ENCODE peak calls at places on chromosomes 16 and 17, in five cellular contexts. One of them, this sample, is unnamed.

GRCh38 chr17:73663614-73664013 is 19.4 kb upstream of the SDK2 start:
- DNase-seq in tibial artery: no peak
- DNase-seq in thoracic aorta: no peak
- DNase-seq in keratinocyte: no peak
- DNase-seq in tibial nerve: no peak
- DNase-seq in this sample: no peak

GRCh38 chr17:41957058-41957868 is 9.3 kb upstream of the CNP start:
- DNase-seq in tibial nerve: no peak
- DNase-seq in keratinocyte: no peak
- DNase-seq in thoracic aorta: no peak
- DNase-seq in tibial artery: no peak
- DNase-seq in this sample: no peak

GRCh38 chr16:25317732-25318316 is 60.2 kb upstream of the ZKSCAN2 start:
- DNase-seq in tibial artery: no peak
- DNase-seq in tibial nerve: no peak
- DNase-seq in keratinocyte: no peak
- DNase-seq in thoracic aorta: no peak
- DNase-seq in this sample: no peak

GRCh38 chr17:45905812-45906211 is 11.5 kb downstream of the MAPT start:
- DNase-seq in keratinocyte: no peak
- DNase-seq in tibial artery: no peak
- DNase-seq in tibial nerve: no peak
- DNase-seq in thoracic aorta: no peak
- DNase-seq in this sample: no peak

GRCh38 chr17:17120716-17121115 is 78.5 kb downstream of the MPRIP start:
- DNase-seq in tibial artery: no peak
- DNase-seq in tibial nerve: no peak
- DNase-seq in thoracic aorta: no peak
- DNase-seq in keratinocyte: no peak
- DNase-seq in this sample: no peak

GRCh38 chr17:76304226-76305134 is 3.6 kb downstream of the QRICH2 start:
- DNase-seq in thoracic aorta: no peak
- DNase-seq in keratinocyte: no peak
- DNase-seq in tibial nerve: no peak
- DNase-seq in tibial artery: no peak
- DNase-seq in this sample: no peak

GRCh38 chr16:73124665-73125064 is 76.7 kb upstream of the ZFHX3 start:
- DNase-seq in keratinocyte: no peak
- DNase-seq in tibial artery: no peak
- DNase-seq in tibial nerve: no peak
- DNase-seq in thoracic aorta: no peak
- DNase-seq in this sample: no peak

GRCh38 chr17:57120814-57121213 is 35.8 kb downstream of the AKAP1 start:
- DNase-seq in thoracic aorta: no peak
- DNase-seq in tibial nerve: no peak
- DNase-seq in tibial artery: no peak
- DNase-seq in keratinocyte: no peak
- DNase-seq in this sample: no peak

GRCh38 chr16:66324785-66325184 is 41.7 kb upstream of the CDH5 start:
- DNase-seq in tibial artery: no peak
- DNase-seq in tibial nerve: no peak
- DNase-seq in thoracic aorta: no peak
- DNase-seq in keratinocyte: no peak
- DNase-seq in this sample: no peak

GRCh38 chr17:62876664-62877411 is 68.7 kb upstream of the MARCHF10 start:
- DNase-seq in keratinocyte: no peak
- DNase-seq in tibial nerve: no peak
- DNase-seq in tibial artery: no peak
- DNase-seq in thoracic aorta: no peak
- DNase-seq in this sample: no peak

GRCh38 chr16:82504811-82505210 is 122.0 kb upstream of the CDH13 start:
- DNase-seq in tibial nerve: no peak
- DNase-seq in thoracic aorta: no peak
- DNase-seq in keratinocyte: no peak
- DNase-seq in tibial artery: no peak
- DNase-seq in this sample: no peak

GRCh38 chr17:74453665-74454196 is 12.7 kb upstream of the CD300A start:
- DNase-seq in tibial nerve: no peak
- DNase-seq in keratinocyte: no peak
- DNase-seq in tibial artery: no peak
- DNase-seq in thoracic aorta: no peak
- DNase-seq in this sample: no peak

GRCh38 chr17:28963212-28963611 is 11.9 kb upstream of the PHF12 start:
- DNase-seq in thoracic aorta: no peak
- DNase-seq in tibial artery: no peak
- DNase-seq in tibial nerve: no peak
- DNase-seq in keratinocyte: no peak
- DNase-seq in this sample: no peak

GRCh38 chr17:76246080-76247066 is 6.1 kb upstream of the RNF157 start:
- DNase-seq in keratinocyte: no peak
- DNase-seq in tibial nerve: no peak
- DNase-seq in thoracic aorta: no peak
- DNase-seq in tibial artery: no peak
- DNase-seq in this sample: no peak

GRCh38 chr17:80995131-80995530 is 3.5 kb downstream of the CHMP6 start:
- DNase-seq in tibial nerve: no peak
- DNase-seq in keratinocyte: no peak
- DNase-seq in thoracic aorta: no peak
- DNase-seq in tibial artery: no peak
- DNase-seq in this sample: no peak

GRCh38 chr16:84481051-84481735 is 23.3 kb downstream of the MEAK7 start:
- DNase-seq in tibial nerve: no peak
- DNase-seq in keratinocyte: no peak
- DNase-seq in tibial artery: no peak
- DNase-seq in thoracic aorta: no peak
- DNase-seq in this sample: no peak

GRCh38 chr16:87562201-87562600 is 40.1 kb upstream of the JPH3 start:
- DNase-seq in tibial nerve: no peak
- DNase-seq in thoracic aorta: no peak
- DNase-seq in tibial artery: no peak
- DNase-seq in keratinocyte: no peak
- DNase-seq in this sample: no peak

GRCh38 chr16:9389543-9390207 is 298.2 kb downstream of the HAPSTR1 start:
- DNase-seq in tibial artery: no peak
- DNase-seq in keratinocyte: no peak
- DNase-seq in tibial nerve: no peak
- DNase-seq in thoracic aorta: no peak
- DNase-seq in this sample: no peak

GRCh38 chr16:57444711-57445110 is 2.5 kb downstream of the CIAPIN1 start:
- DNase-seq in keratinocyte: no peak
- DNase-seq in tibial nerve: no peak
- DNase-seq in tibial artery: no peak
- DNase-seq in thoracic aorta: no peak
- DNase-seq in this sample: no peak

GRCh38 chr16:23500866-23501234 is 9.4 kb downstream of the GGA2 start:
- DNase-seq in keratinocyte: no peak
- DNase-seq in thoracic aorta: no peak
- DNase-seq in tibial artery: no peak
- DNase-seq in tibial nerve: no peak
- DNase-seq in this sample: no peak
- H3K4me1 ChIP-seq in keratinocyte: peaks cover 77% of the 10 kb centered on the region
- H3K4me1 ChIP-seq in thoracic aorta: peaks cover 21% of the 10 kb centered on the region
- H3K4me1 ChIP-seq in tibial artery: no peaks in the 10 kb centered on the region
- H3K4me1 ChIP-seq in tibial nerve: no peaks in the 10 kb centered on the region
- H3K4me1 ChIP-seq in this sample: no peaks in the 10 kb centered on the region

GRCh38 chr17:35733366-35733765 is 1.9 kb downstream of the RASL10B start:
- DNase-seq in tibial nerve: no peak
- DNase-seq in keratinocyte: no peak
- DNase-seq in thoracic aorta: no peak
- DNase-seq in tibial artery: no peak
- DNase-seq in this sample: no peak

GRCh38 chr17:35730400-35731005 is 936 bp upstream of the RASL10B start:
- DNase-seq in tibial nerve: no peak
- DNase-seq in tibial artery: no peak
- DNase-seq in thoracic aorta: no peak
- DNase-seq in keratinocyte: no peak
- DNase-seq in this sample: no peak

GRCh38 chr17:35732806-35733136 is 1.3 kb downstream of the RASL10B start:
- DNase-seq in thoracic aorta: no peak
- DNase-seq in tibial artery: no peak
- DNase-seq in keratinocyte: no peak
- DNase-seq in tibial nerve: no peak
- DNase-seq in this sample: no peak

GRCh38 chr17:35731239-35731931 is at the start of gene RASL10B:
- DNase-seq in tibial nerve: peak; percentile 37
- DNase-seq in thoracic aorta: no peak
- DNase-seq in keratinocyte: no peak
- DNase-seq in tibial artery: no peak
- DNase-seq in this sample: peak; percentile 55

DNA sequence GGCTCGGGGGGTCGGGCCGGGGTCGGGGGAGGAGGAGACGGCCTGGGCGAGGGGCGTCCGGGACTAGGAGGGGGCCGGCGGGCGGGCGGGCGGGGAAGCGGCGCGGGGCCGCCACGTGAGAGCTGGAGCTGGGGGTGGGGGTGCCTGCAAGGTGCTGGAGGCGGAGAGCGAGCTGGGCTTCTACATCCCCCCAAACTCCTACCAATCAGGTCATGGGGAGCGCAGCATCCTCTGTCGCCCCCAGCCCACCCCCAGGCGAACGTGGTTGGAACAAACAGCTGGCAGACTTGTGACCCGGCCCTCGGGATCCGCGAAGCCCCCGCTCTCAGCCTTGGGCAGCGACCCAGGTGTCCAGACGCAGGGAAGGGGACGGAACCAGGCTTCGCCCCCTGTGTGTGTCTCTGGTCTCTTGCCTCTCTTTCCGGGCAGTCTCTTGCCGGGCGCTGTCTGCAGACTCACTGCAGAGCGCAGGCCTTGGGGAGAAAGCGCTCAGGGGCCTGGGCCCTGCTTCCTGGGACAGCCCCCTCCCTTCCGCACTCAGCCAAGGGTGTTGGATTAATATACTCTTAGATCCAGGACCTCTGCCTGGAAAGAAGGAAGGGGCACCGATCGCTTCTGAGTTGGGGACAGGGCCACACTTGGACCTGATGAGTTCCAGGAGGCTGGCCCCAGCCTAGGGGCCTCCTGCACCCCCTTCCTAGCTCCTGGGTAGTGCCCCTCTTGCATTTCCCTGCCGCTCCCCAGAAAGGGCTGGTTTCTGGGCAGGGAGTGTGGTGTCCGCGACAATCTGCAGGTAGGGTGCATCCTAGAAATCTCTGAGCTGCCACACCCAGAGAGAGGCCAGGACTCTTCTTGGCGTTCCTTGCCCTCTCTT is 730 bp downstream of the RASL10B start:
- DNase-seq in tibial nerve: no peak
- DNase-seq in thoracic aorta: no peak
- DNase-seq in tibial artery: no peak
- DNase-seq in keratinocyte: no peak
- DNase-seq in this sample: no peak
- H3K4me3 ChIP-seq in tibial nerve: peak overlapping the region; percentile 59
- H3K4me3 ChIP-seq in thoracic aorta: peak overlapping the region; percentile 82
- H3K4me3 ChIP-seq in tibial artery: peak overlapping the region; percentile 78
- H3K4me3 ChIP-seq in keratinocyte: no peak overlapping the region
- H3K4me3 ChIP-seq in this sample: peak overlapping the region; percentile 77

GRCh38 chr16:29028457-29029167 is 43.8 kb downstream of the LAT start:
- DNase-seq in keratinocyte: no peak
- DNase-seq in tibial nerve: no peak
- DNase-seq in thoracic aorta: no peak
- DNase-seq in tibial artery: no peak
- DNase-seq in this sample: no peak
- H3K27me3 ChIP-seq in keratinocyte: no peaks in the 10 kb centered on the region
- H3K27me3 ChIP-seq in tibial nerve: peaks cover 21% of the 10 kb centered on the region
- H3K27me3 ChIP-seq in thoracic aorta: no peaks in the 10 kb centered on the region
- H3K27me3 ChIP-seq in tibial artery: peaks cover 39% of the 10 kb centered on the region
- H3K27me3 ChIP-seq in this sample: no peaks in the 10 kb centered on the region

GRCh38 chr17:38416840-38417209 is 11.4 kb upstream of the ARHGAP23 start:
- DNase-seq in tibial artery: no peak
- DNase-seq in keratinocyte: no peak
- DNase-seq in tibial nerve: no peak
- DNase-seq in thoracic aorta: no peak
- DNase-seq in this sample: no peak
- H3K4me1 ChIP-seq in tibial artery: no peaks in the 10 kb centered on the region
- H3K4me1 ChIP-seq in keratinocyte: peaks cover 10% of the 10 kb centered on the region
- H3K4me1 ChIP-seq in tibial nerve: no peaks in the 10 kb centered on the region
- H3K4me1 ChIP-seq in thoracic aorta: peaks cover 32% of the 10 kb centered on the region
- H3K4me1 ChIP-seq in this sample: peaks cover 21% of the 10 kb centered on the region

GRCh38 chr17:50165466-50165865 is 339 bp upstream of the SGCA start:
- DNase-seq in thoracic aorta: no peak
- DNase-seq in tibial artery: no peak
- DNase-seq in keratinocyte: no peak
- DNase-seq in tibial nerve: no peak
- DNase-seq in this sample: no peak

GRCh38 chr17:50167371-50167770 is 1.6 kb downstream of the SGCA start:
- DNase-seq in tibial nerve: no peak
- DNase-seq in keratinocyte: no peak
- DNase-seq in tibial artery: no peak
- DNase-seq in thoracic aorta: no peak
- DNase-seq in this sample: no peak

GRCh38 chr17:50165867-50166517 is at the start of gene SGCA:
- DNase-seq in keratinocyte: no peak
- DNase-seq in thoracic aorta: no peak
- DNase-seq in tibial nerve: no peak
- DNase-seq in tibial artery: no peak
- DNase-seq in this sample: no peak

GRCh38 chr17:50165066-50165465 is 739 bp upstream of the SGCA start:
- DNase-seq in tibial nerve: no peak
- DNase-seq in tibial artery: no peak
- DNase-seq in thoracic aorta: no peak
- DNase-seq in keratinocyte: no peak
- DNase-seq in this sample: no peak

DNA sequence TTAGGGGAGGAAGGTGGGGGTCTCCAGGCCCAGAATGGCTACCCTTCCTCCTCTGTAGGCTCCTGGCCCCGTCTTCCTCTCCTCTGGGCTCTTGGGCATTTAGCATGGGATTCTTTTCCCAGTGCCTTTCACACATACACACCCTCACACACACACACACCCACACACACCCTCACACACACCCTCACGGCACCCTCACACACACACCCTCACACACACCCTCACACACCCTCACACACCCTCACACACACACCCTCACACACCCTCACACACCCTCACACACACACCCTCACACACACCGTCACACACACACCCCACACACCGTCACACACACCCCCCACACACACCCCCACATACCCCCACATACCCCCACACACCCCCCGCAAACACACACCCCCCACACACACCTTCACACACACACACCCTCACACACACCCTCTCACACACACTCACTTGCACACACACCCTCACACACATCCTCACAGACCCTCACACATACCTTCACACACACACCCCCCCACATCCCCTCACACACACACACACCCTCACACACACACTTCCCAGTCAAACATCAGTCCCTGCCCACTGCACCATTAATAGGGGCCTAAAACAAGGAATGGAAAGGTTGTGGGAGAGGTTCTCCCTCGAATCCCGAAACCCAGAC is 845 bp downstream of the SGCA start:
- DNase-seq in keratinocyte: no peak
- DNase-seq in tibial nerve: no peak
- DNase-seq in thoracic aorta: no peak
- DNase-seq in tibial artery: no peak
- DNase-seq in this sample: no peak
- H3K4me3 ChIP-seq in keratinocyte: no peak overlapping the region
- H3K4me3 ChIP-seq in tibial nerve: no peak overlapping the region
- H3K4me3 ChIP-seq in thoracic aorta: peak overlapping the region; percentile 84
- H3K4me3 ChIP-seq in tibial artery: peak overlapping the region; percentile 52
- H3K4me3 ChIP-seq in this sample: peak overlapping the region; percentile 37

GRCh38 chr16:26644912-26645543 is 421.7 kb upstream of the C16orf82 start:
- DNase-seq in keratinocyte: no peak
- DNase-seq in thoracic aorta: no peak
- DNase-seq in tibial nerve: no peak
- DNase-seq in tibial artery: no peak
- DNase-seq in this sample: no peak
- H3K27me3 ChIP-seq in keratinocyte: no peaks in the 10 kb centered on the region
- H3K27me3 ChIP-seq in thoracic aorta: no peaks in the 10 kb centered on the region
- H3K27me3 ChIP-seq in tibial nerve: no peaks in the 10 kb centered on the region
- H3K27me3 ChIP-seq in tibial artery: no peaks in the 10 kb centered on the region
- H3K27me3 ChIP-seq in this sample: no peaks in the 10 kb centered on the region

This sample was measured in uterus.